ENCODE peak calls at places on chromosomes 2 and 18, in five cellular contexts. Z is heart left ventricle; T is stimulated activated CD4-positive, alpha-beta T cell treated with anti-CD3 and anti-CD28 coated beads, Interleukin-2, amount 100 ng/mL, for 24 hours; B is dorsolateral prefrontal cortex; C is NCI-H1417 treated with DMSO at 0.1 percent for 48 hours. X is an unnamed sample.

GRCh38 chr2:215847718-215848117 is 165.6 kb downstream of the MREG start:
- DNase-seq in Z (no peak), T (no peak), B (no peak), C (no peak), X (no peak)

GRCh38 chr2:74502720-74503505 is 3.5 kb upstream of the LBX2 start:
- DNase-seq in Z (peak; percentile 90), T (peak; percentile 67), B (no peak), C (no peak), X (peak; percentile 66)

GRCh38 chr18:75531851-75532241 is 104.3 kb upstream of the SMIM21 start:
- DNase-seq in Z (no peak), T (no peak), B (no peak), C (no peak), X (no peak)

GRCh38 chr2:17610521-17610920 is 70.0 kb downstream of the VSNL1 start:
- DNase-seq in Z (peak; percentile 81), T (no peak), B (no peak), C (no peak), X (no peak)

GRCh38 chr18:23689031-23689615 is at the start of gene LAMA3:
- DNase-seq in Z (peak; percentile 63), T (peak; percentile 45), B (no peak), C (no peak), X (peak; percentile 16)

GRCh38 chr2:10407841-10408648 is 40.1 kb downstream of the ODC1 start:
- DNase-seq in Z (peak; percentile 76), T (peak; percentile 71), B (no peak), C (no peak), X (peak; percentile 72)

GRCh38 chr2:139791330-139791729 is 1011.1 kb upstream of the NXPH2 start:
- DNase-seq in Z (no peak), T (no peak), B (no peak), C (no peak), X (no peak)

GRCh38 chr2:199443589-199444130 is 14.1 kb downstream of the SATB2 start:
- DNase-seq in Z (no peak), T (no peak), B (no peak), C (no peak), X (no peak)

GRCh38 chr2:67581751-67582150 is 184.6 kb downstream of the ETAA1 start:
- DNase-seq in Z (no peak), T (no peak), B (no peak), C (no peak), X (no peak)

GRCh38 chr2:134460583-134460998 is 206.7 kb downstream of the MGAT5 start:
- DNase-seq in Z (peak; percentile 67), T (peak; percentile 24), B (peak; percentile 82), C (peak; percentile 18), X (no peak)

GRCh38 chr2:136116813-136117390 is 1.0 kb downstream of the CXCR4 start:
- DNase-seq in Z (peak; percentile 38), T (peak; percentile 65), B (no peak), C (no peak), X (peak; percentile 68)

GRCh38 chr18:2985628-2986027 is 27.3 kb downstream of the LPIN2 start:
- DNase-seq in Z (no peak), T (no peak), B (no peak), C (no peak), X (no peak)

GRCh38 chr2:231877533-231878456 is 48.4 kb downstream of the NPPC start:
- DNase-seq in Z (no peak), T (no peak), B (no peak), C (no peak), X (no peak)

GRCh38 chr2:9803023-9803805 is 40.1 kb upstream of the TAF1B start:
- DNase-seq in Z (peak; percentile 43), T (no peak), B (no peak), C (no peak), X (no peak)

GRCh38 chr18:70249118-70249517 is 39.7 kb upstream of the SOCS6 start:
- DNase-seq in Z (no peak), T (no peak), B (no peak), C (no peak), X (no peak)

GRCh38 chr2:105804266-105804665 is 59.6 kb downstream of the NCK2 start:
- DNase-seq in Z (no peak), T (no peak), B (no peak), C (peak; percentile 53), X (no peak)

GRCh38 chr2:98463081-98463481 is 18.4 kb downstream of the INPP4A start:
- DNase-seq in Z (no peak), T (no peak), B (no peak), C (no peak), X (no peak)

GRCh38 chr2:38619458-38620164 is 16.9 kb upstream of the HNRNPLL start:
- DNase-seq in Z (no peak), T (no peak), B (no peak), C (no peak), X (no peak)

GRCh38 chr2:160279813-160280465 is 79.9 kb upstream of the ITGB6 start:
- DNase-seq in Z (no peak), T (no peak), B (no peak), C (no peak), X (no peak)

X was measured in T-helper 2 cell treated with Interferon-gamma antibody and Interleukin-4, amounts not matched to agents 5 μg/mL and 100 μg/mL, for 36 hours.